ENCODE peak calls at places on chromosomes 1 and 21, in nine cellular contexts. X is fibroblast of lung, R is GM23248, L is H1, G is endodermal cell, Z is K562, T is mesenchymal stem cell, C is GM12878, P is IMR-90. F is an unnamed sample. For H3K9me3, the result is how much of the 10 kb centered on the place peaks cover.

GRCh38 chr1:59788825-59789224 is 25.9 kb upstream of the HOOK1 start:
- DNase-seq in X (no peak), R (no peak), L (no peak), G (no peak), Z (no peak), T (no peak), C (no peak), P (no peak), F (no peak)

GRCh38 chr1:41662061-41662655 is 177.7 kb upstream of the EDN2 start:
- DNase-seq in X (peak), R (peak), L (no peak), G (peak), Z (no peak), T (peak), C (no peak), P (peak), F (peak)

GRCh38 chr1:3888301-3888700 is 11.8 kb downstream of the C1orf174 start:
- DNase-seq in X (no peak), R (no peak), L (no peak), G (no peak), Z (no peak), T (no peak), C (no peak), P (no peak), F (no peak)

GRCh38 chr1:162113419-162113818 is 43.9 kb downstream of the NOS1AP start:
- DNase-seq in X (no peak), R (no peak), L (no peak), G (no peak), Z (no peak), T (no peak), C (no peak), P (no peak), F (no peak)

GRCh38 chr1:59521456-59521855 is 224.6 kb downstream of the FGGY start:
- DNase-seq in X (peak), R (peak), L (no peak), G (no peak), Z (no peak), T (no peak), C (no peak), P (peak), F (no peak)

GRCh38 chr1:212586429-212587303 is 21.9 kb upstream of the ATF3 start:
- DNase-seq in X (peak), R (no peak), L (no peak), G (no peak), Z (no peak), T (no peak), C (peak), P (no peak), F (no peak)

GRCh38 chr1:107626075-107626796 is 338.7 kb downstream of the VAV3 start:
- DNase-seq in X (peak), R (peak), L (no peak), G (no peak), Z (no peak), T (no peak), C (peak), P (no peak), F (no peak)

GRCh38 chr1:163540727-163541126 is 219.0 kb downstream of the NUF2 start:
- DNase-seq in X (no peak), R (no peak), L (no peak), G (no peak), Z (no peak), T (no peak), C (no peak), P (no peak), F (no peak)

GRCh38 chr1:219273088-219273686 is 99.5 kb downstream of the LYPLAL1 start:
- DNase-seq in X (no peak), R (no peak), L (no peak), G (no peak), Z (no peak), T (no peak), C (no peak), P (no peak), F (no peak)

GRCh38 chr1:58409826-58410225 is 136.7 kb downstream of the OMA1 start:
- DNase-seq in X (peak), R (peak), L (no peak), G (no peak), Z (no peak), T (no peak), C (no peak), P (peak), F (no peak)

GRCh38 chr1:167083066-167083682 is 7.0 kb downstream of the GPA33 start:
- DNase-seq in X (no peak), R (no peak), L (no peak), G (peak), Z (no peak), T (no peak), C (no peak), P (no peak), F (peak)

GRCh38 chr1:27356628-27357280 is 10.0 kb downstream of the MAP3K6 start:
- DNase-seq in X (no peak), R (no peak), L (no peak), G (no peak), Z (no peak), T (no peak), C (no peak), P (no peak), F (peak)

GRCh38 chr1:88701275-88701674 is 17.2 kb downstream of the PKN2 start:
- DNase-seq in X (no peak), R (no peak), L (no peak), G (no peak), Z (no peak), T (peak), C (no peak), P (no peak), F (no peak)

GRCh38 chr1:111734426-111734825 is 4.8 kb downstream of the INKA2 start:
- DNase-seq in X (no peak), R (no peak), L (no peak), G (no peak), Z (no peak), T (no peak), C (no peak), P (no peak), F (no peak)

GRCh38 chr1:52677407-52677806 is 20.7 kb downstream of the COA7 start:
- DNase-seq in X (no peak), R (no peak), L (no peak), G (no peak), Z (no peak), T (no peak), C (no peak), P (peak), F (peak)

GRCh38 chr1:43932786-43933385 is 715 bp upstream of the ARTN start:
- DNase-seq in X (peak), R (peak), L (no peak), G (no peak), Z (no peak), T (peak), C (no peak), P (peak), F (no peak)

GRCh38 chr1:208499601-208500000 is 255.4 kb upstream of the PLXNA2 start:
- DNase-seq in X (no peak), R (no peak), L (no peak), G (no peak), Z (no peak), T (no peak), C (no peak), P (no peak), F (no peak)

GRCh38 chr1:66275083-66275482 is 258.9 kb upstream of the SGIP1 start:
- DNase-seq in X (no peak), R (no peak), L (no peak), G (no peak), Z (no peak), T (no peak), C (no peak), P (no peak), F (no peak)

GRCh38 chr1:78155121-78155520 is 109.4 kb downstream of the GIPC2 start:
- DNase-seq in X (peak), R (no peak), L (peak), G (peak), Z (no peak), T (no peak), C (no peak), P (no peak), F (no peak)

GRCh38 chr1:222754386-222755139 is 17.6 kb downstream of the FAM177B start:
- DNase-seq in X (peak), R (peak), L (no peak), G (no peak), Z (no peak), T (no peak), C (no peak), P (peak), F (no peak)

GRCh38 chr1:59302297-59302696 is 5.4 kb downstream of the FGGY start:
- DNase-seq in X (no peak), R (no peak), L (no peak), G (no peak), Z (no peak), T (no peak), C (no peak), P (no peak), F (no peak)

GRCh38 chr1:61050541-61051454 is 31.6 kb upstream of the NFIA start:
- DNase-seq in X (no peak), R (peak), L (no peak), G (peak), Z (peak), T (peak), C (no peak), P (no peak), F (peak)

GRCh38 chr1:213409971-213410370 is 358.9 kb downstream of the RPS6KC1 start:
- DNase-seq in X (no peak), R (no peak), L (no peak), G (peak), Z (no peak), T (no peak), C (no peak), P (no peak), F (no peak)

GRCh38 chr1:15852036-15852827 is 4.7 kb downstream of the SPEN start:
- DNase-seq in X (peak), R (peak), L (no peak), G (no peak), Z (no peak), T (no peak), C (no peak), P (peak), F (no peak)

GRCh38 chr1:49436865-49437264 is 586.9 kb downstream of the AGBL4 start:
- DNase-seq in X (no peak), R (no peak), L (no peak), G (no peak), Z (no peak), T (no peak), C (no peak), P (no peak), F (no peak)

GRCh38 chr1:92329356-92330129 is 30.7 kb downstream of the RPAP2 start:
- DNase-seq in X (peak), R (peak), L (no peak), G (no peak), Z (no peak), T (peak), C (no peak), P (peak), F (no peak)

GRCh38 chr1:236913371-236914037 is 90.7 kb downstream of the MT1HL1 start:
- DNase-seq in X (peak), R (peak), L (no peak), G (no peak), Z (peak), T (no peak), C (no peak), P (peak), F (no peak)

GRCh38 chr1:21956720-21957552 is 19.8 kb upstream of the HSPG2 start:
- DNase-seq in X (peak), R (peak), L (no peak), G (peak), Z (peak), T (peak), C (no peak), P (peak), F (peak)

GRCh38 chr1:21952806-21953514 is 15.8 kb upstream of the HSPG2 start:
- DNase-seq in X (no peak), R (no peak), L (no peak), G (peak), Z (no peak), T (no peak), C (no peak), P (no peak), F (no peak)

GRCh38 chr1:21951576-21951870 is 14.4 kb upstream of the HSPG2 start:
- DNase-seq in X (no peak), R (no peak), L (no peak), G (no peak), Z (no peak), T (no peak), C (no peak), P (no peak), F (no peak)

GRCh38 chr1:21955058-21955457 is 17.9 kb upstream of the HSPG2 start:
- DNase-seq in X (no peak), R (no peak), L (no peak), G (no peak), Z (no peak), T (no peak), C (no peak), P (no peak), F (no peak)

DNA sequence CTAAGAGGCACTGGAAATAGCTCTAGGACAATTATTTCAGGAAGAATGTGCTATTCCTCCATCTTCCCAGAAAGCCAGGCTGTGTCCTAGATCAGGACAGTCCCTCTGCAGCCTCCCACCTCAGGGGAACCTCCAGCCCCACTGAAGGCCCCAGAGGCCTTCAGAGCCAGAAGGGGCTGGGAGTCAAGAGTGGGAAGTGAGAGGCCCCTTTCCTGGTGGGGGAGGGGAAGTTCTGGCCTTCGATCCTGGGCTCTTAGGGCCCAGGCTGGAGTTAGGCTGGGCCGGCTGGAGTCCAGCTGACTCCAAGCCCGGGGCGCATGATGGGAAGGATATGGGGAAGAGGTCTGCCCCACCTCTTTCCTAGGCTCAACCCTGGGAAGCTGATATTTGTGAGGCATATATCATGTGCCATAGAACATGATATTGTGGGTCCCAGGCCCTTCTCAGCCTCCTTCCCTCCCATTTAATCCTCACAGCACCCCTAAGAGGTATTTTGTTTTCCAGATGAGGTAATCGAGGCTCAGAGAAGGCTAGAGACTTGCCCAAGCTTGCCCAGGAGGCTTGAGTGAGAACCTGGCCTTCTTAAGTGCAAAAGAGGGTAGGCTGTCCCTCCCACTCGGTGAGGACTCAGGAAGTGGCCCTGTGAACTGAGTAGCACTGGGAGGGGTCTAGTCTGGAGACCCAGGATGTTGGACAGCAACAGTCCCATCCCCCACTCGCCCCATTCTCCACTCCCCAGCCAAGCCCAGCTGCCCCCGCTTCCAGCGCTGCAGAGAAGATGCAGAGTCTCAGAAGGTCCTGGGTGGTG is 18.6 kb upstream of the HSPG2 start:
- DNase-seq in X (no peak), R (no peak), L (no peak), G (peak), Z (no peak), T (no peak), C (no peak), P (no peak), F (no peak)
- H3K9ac ChIP-seq in X (no peak), R (no peak), L (no peak), G (no peak), Z (peak), T (peak), C (peak), P (no peak), F (no peak)

GRCh38 chr1:152108899-152109222 is 6.4 kb downstream of the TCHH start:
- DNase-seq in X (no peak), R (peak), L (no peak), G (peak), Z (no peak), T (no peak), C (no peak), P (no peak), F (peak)

GRCh38 chr1:152110365-152110859 is 4.8 kb downstream of the TCHH start:
- DNase-seq in X (peak), R (peak), L (no peak), G (no peak), Z (no peak), T (no peak), C (no peak), P (peak), F (peak)

GRCh38 chr1:152109231-152109997 is 5.8 kb downstream of the TCHH start:
- DNase-seq in X (no peak), R (peak), L (no peak), G (peak), Z (no peak), T (no peak), C (no peak), P (peak), F (peak)

GRCh38 chr1:152110860-152111514 is 4.3 kb downstream of the TCHH start:
- DNase-seq in X (peak), R (peak), L (no peak), G (peak), Z (no peak), T (no peak), C (no peak), P (peak), F (peak)

GRCh38 chr1:152109998-152110294 is 5.3 kb downstream of the TCHH start:
- DNase-seq in X (no peak), R (no peak), L (no peak), G (peak), Z (no peak), T (no peak), C (no peak), P (no peak), F (no peak)
- H3K9me3 ChIP-seq in X (under half), R (under half), L (under half), G (under half), Z (under half), T (under half), C (under half), P (under half), F (under half)

GRCh38 chr1:33061827-33062226 is 19.1 kb upstream of the AZIN2 start:
- DNase-seq in X (no peak), R (no peak), L (no peak), G (no peak), Z (no peak), T (no peak), C (no peak), P (no peak), F (no peak)
- H3K4me3 ChIP-seq in X (no peak), R (no peak), L (no peak), G (no peak), Z (no peak), T (no peak), C (no peak), P (no peak), F (no peak)

GRCh38 chr1:202967684-202968281 is 726 bp upstream of the CYB5R1 start:
- DNase-seq in X (no peak), R (peak), L (no peak), G (no peak), Z (peak), T (no peak), C (no peak), P (no peak), F (peak)

GRCh38 chr1:202965441-202965821 is 1.6 kb downstream of the CYB5R1 start:
- DNase-seq in X (no peak), R (no peak), L (no peak), G (no peak), Z (no peak), T (no peak), C (no peak), P (no peak), F (no peak)

GRCh38 chr1:202968351-202968750 is 1.3 kb upstream of the CYB5R1 start:
- DNase-seq in X (no peak), R (no peak), L (no peak), G (no peak), Z (no peak), T (no peak), C (no peak), P (no peak), F (no peak)

GRCh38 chr1:202964755-202965440 is 2.2 kb downstream of the CYB5R1 start:
- DNase-seq in X (peak), R (no peak), L (no peak), G (peak), Z (no peak), T (peak), C (no peak), P (peak), F (no peak)

DNA sequence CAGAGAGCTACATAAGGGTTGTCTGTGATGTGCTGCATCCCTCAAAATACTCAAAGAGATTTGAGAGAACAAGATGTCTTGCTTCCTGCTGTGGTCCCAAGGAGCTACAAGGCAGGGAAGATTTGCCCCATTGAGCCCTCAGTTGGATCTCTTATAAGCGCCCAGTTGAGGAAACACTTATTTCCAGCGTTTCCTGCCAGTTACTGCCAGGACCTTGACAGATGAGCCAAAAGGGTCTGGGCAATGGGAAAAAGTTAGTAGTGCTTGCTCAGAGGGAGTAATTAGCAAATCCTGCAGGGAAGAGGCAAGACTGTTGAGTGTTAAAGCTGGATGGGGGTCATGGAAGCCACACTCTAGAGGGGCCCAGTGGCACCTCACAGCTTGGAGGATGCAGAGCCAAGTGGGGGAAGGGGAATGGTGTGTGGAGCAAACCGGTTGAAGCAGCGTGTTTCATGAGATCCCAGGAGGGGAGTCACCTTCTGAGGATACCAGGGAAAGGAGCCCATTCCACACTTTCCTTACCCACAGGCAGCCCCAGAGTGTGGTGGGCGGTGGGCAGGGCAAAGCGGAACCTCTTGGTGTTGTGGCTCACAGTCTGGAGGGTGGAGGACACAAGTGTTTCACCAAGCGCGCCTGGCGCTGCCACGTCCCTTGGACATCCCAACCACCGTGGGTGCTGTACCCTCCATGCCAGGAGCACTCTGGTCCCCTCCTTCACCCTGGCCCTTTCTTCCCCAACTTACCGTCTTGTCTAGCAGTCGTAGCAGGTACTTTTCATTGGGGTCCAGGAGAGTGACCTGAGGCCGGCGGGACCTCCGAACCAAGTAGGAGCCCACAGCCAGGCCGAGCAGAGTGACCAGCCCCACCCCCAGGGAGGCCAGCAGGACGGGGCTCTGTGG is 802 bp downstream of the CYB5R1 start:
- DNase-seq in X (no peak), R (peak), L (no peak), G (no peak), Z (peak), T (no peak), C (no peak), P (no peak), F (peak)
- H3K9ac ChIP-seq in X (peak), R (peak), L (peak), G (peak), Z (peak), T (peak), C (peak), P (peak), F (peak)

GRCh38 chr21:19048088-19048672 is 644.6 kb upstream of the TMPRSS15 start:
- DNase-seq in X (no peak), R (no peak), L (no peak), G (no peak), Z (no peak), T (no peak), C (no peak), P (no peak), F (peak)
- H3K9me3 ChIP-seq in X (under half), R (under half), L (under half), G (under half), Z (under half), T (under half), C (under half), P (under half), F (under half)

GRCh38 chr21:29260461-29260860 is 38.3 kb upstream of the BACH1 start:
- DNase-seq in X (no peak), R (no peak), L (no peak), G (no peak), Z (no peak), T (no peak), C (no peak), P (no peak), F (no peak)

GRCh38 chr21:29261555-29262540 is 36.9 kb upstream of the BACH1 start:
- DNase-seq in X (no peak), R (no peak), L (no peak), G (no peak), Z (no peak), T (peak), C (no peak), P (no peak), F (no peak)

GRCh38 chr21:29267666-29268065 is 31.1 kb upstream of the BACH1 start:
- DNase-seq in X (no peak), R (no peak), L (no peak), G (no peak), Z (no peak), T (no peak), C (no peak), P (no peak), F (no peak)

GRCh38 chr21:29265690-29266479 is 32.8 kb upstream of the BACH1 start:
- DNase-seq in X (no peak), R (peak), L (no peak), G (no peak), Z (no peak), T (no peak), C (peak), P (no peak), F (no peak)

GRCh38 chr21:29264721-29265120 is 34.0 kb upstream of the BACH1 start:
- DNase-seq in X (peak), R (peak), L (no peak), G (no peak), Z (no peak), T (peak), C (no peak), P (peak), F (no peak)
- H3K4me3 ChIP-seq in X (no peak), R (no peak), L (no peak), G (no peak), Z (no peak), T (no peak), C (no peak), P (no peak), F (no peak)